ENCODE peak calls at places on chromosomes 13 and 19, in five cellular contexts. U is AG04450, Z is mucosa of descending colon, C is cardiac muscle cell, L is kidney. X is an unnamed sample.

GRCh38 chr13:26707122-26708006 is 53.2 kb downstream of the GPR12 start:
- DNase-seq in U (peak; percentile 7), Z (no peak), C (peak; percentile 71), L (no peak), X (peak; percentile 69)

GRCh38 chr19:31562916-31563626 is 213.8 kb upstream of the TSHZ3 start:
- DNase-seq in U (no peak), Z (no peak), C (no peak), L (no peak), X (no peak)

GRCh38 chr19:29503140-29503758 is 22.5 kb upstream of the VSTM2B start:
- DNase-seq in U (no peak), Z (no peak), C (no peak), L (peak; percentile 32), X (no peak)

GRCh38 chr13:43846496-43846895 is 33.0 kb downstream of the CCDC122 start:
- DNase-seq in U (peak; percentile 46), Z (no peak), C (peak; percentile 92), L (no peak), X (peak; percentile 93)

GRCh38 chr13:66138172-66138811 is 1091.8 kb downstream of the PCDH9 start:
- DNase-seq in U (no peak), Z (no peak), C (no peak), L (no peak), X (no peak)

GRCh38 chr19:14545716-14546082 is 16.3 kb downstream of the TECR start:
- DNase-seq in U (no peak), Z (no peak), C (no peak), L (no peak), X (no peak)

GRCh38 chr19:16874250-16874977 is 14.4 kb upstream of the F2RL3 start:
- DNase-seq in U (no peak), Z (no peak), C (no peak), L (no peak), X (no peak)

GRCh38 chr13:97564929-97565328 is 131.0 kb downstream of the RAP2A start:
- DNase-seq in U (no peak), Z (no peak), C (no peak), L (no peak), X (no peak)

GRCh38 chr13:70253834-70254233 is 145.6 kb upstream of the KLHL1 start:
- DNase-seq in U (no peak), Z (no peak), C (no peak), L (no peak), X (peak; percentile 4)

GRCh38 chr19:1254081-1254527 is 5.7 kb downstream of the MIDN start:
- DNase-seq in U (no peak), Z (no peak), C (no peak), L (peak; percentile 90), X (no peak)

GRCh38 chr19:2668188-2668763 is 34.2 kb downstream of the GNG7 start:
- DNase-seq in U (no peak), Z (no peak), C (no peak), L (no peak), X (no peak)

GRCh38 chr19:2251577-2252480 is 2.7 kb downstream of the AMH start:
- DNase-seq in U (no peak), Z (no peak), C (no peak), L (peak; percentile 74), X (no peak)

GRCh38 chr13:51328488-51328887 is 11.0 kb upstream of the SERPINE3 start:
- DNase-seq in U (no peak), Z (no peak), C (no peak), L (no peak), X (no peak)

GRCh38 chr13:29448124-29448685 is 147.3 kb downstream of the SLC7A1 start:
- DNase-seq in U (no peak), Z (no peak), C (no peak), L (no peak), X (no peak)

GRCh38 chr19:19459707-19460251 is 54.3 kb downstream of the GATAD2A start:
- DNase-seq in U (no peak), Z (peak; percentile 77), C (peak; percentile 58), L (peak; percentile 75), X (peak; percentile 66)

GRCh38 chr19:55641376-55642152 is 762 bp downstream of the ZNF580 start:
- DNase-seq in U (no peak), Z (no peak), C (peak; percentile 19), L (no peak), X (peak; percentile 36)

GRCh38 chr13:51614350-51614786 is 30.1 kb downstream of the WDFY2 start:
- DNase-seq in U (no peak), Z (no peak), C (no peak), L (no peak), X (no peak)

GRCh38 chr19:31612873-31613272 is 263.6 kb upstream of the TSHZ3 start:
- DNase-seq in U (no peak), Z (no peak), C (no peak), L (no peak), X (no peak)

GRCh38 chr19:1481893-1482360 is 2.9 kb upstream of the C19orf25 start:
- DNase-seq in U (no peak), Z (peak; percentile 60), C (no peak), L (no peak), X (no peak)

GRCh38 chr13:85148009-85148408 is 651.2 kb downstream of the SLITRK6 start:
- DNase-seq in U (no peak), Z (no peak), C (peak; percentile 11), L (no peak), X (peak; percentile 53)

GRCh38 chr19:14565765-14566711 is 5.8 kb downstream of the NDUFB7 start:
- DNase-seq in U (no peak), Z (no peak), C (no peak), L (no peak), X (no peak)

GRCh38 chr13:42819712-42820111 is 38.3 kb downstream of the FAM216B start:
- DNase-seq in U (no peak), Z (no peak), C (peak; percentile 47), L (no peak), X (peak; percentile 60)

GRCh38 chr19:18417250-18418033 is 1.8 kb upstream of the SSBP4 start:
- DNase-seq in U (no peak), Z (peak; percentile 88), C (peak; percentile 96), L (peak; percentile 96), X (peak; percentile 90)

GRCh38 chr13:113963376-113963775 is 10.5 kb downstream of the C13orf46 start:
- DNase-seq in U (no peak), Z (peak; percentile 28), C (no peak), L (peak; percentile 54), X (no peak)

GRCh38 chr13:68173111-68173510 is 943.0 kb upstream of the PCDH9 start:
- DNase-seq in U (no peak), Z (no peak), C (no peak), L (no peak), X (no peak)

GRCh38 chr13:21742041-21742440 is 71.2 kb downstream of the FGF9 start:
- DNase-seq in U (no peak), Z (no peak), C (no peak), L (no peak), X (no peak)

GRCh38 chr13:30763786-30764440 is 28.6 kb downstream of the ALOX5AP start:
- DNase-seq in U (no peak), Z (no peak), C (peak; percentile 30), L (no peak), X (peak; percentile 47)

GRCh38 chr19:41774515-41774980 is 19.2 kb downstream of the CEACAM6 start:
- DNase-seq in U (no peak), Z (peak; percentile 76), C (no peak), L (no peak), X (no peak)

GRCh38 chr13:71721117-71721516 is 145.9 kb downstream of the DACH1 start:
- DNase-seq in U (no peak), Z (no peak), C (no peak), L (no peak), X (no peak)

GRCh38 chr19:54364775-54365257 is at the start of gene LAIR1:
- DNase-seq in U (no peak), Z (peak; percentile 81), C (peak; percentile 22), L (peak; percentile 83), X (no peak)

GRCh38 chr19:38143847-38144246 is 80.2 kb downstream of the DPF1 start:
- DNase-seq in U (no peak), Z (no peak), C (no peak), L (no peak), X (no peak)
- TF ChIP-seq CTCF in U (peak; percentile 34), Z (no peak), C (peak; percentile 3), L (no peak), X (peak; percentile 17)

GRCh38 chr13:77857810-77858209 is 60.8 kb downstream of the EDNRB start:
- DNase-seq in U (no peak), Z (no peak), C (no peak), L (no peak), X (no peak)
- H3K4me3 ChIP-seq in U (no peak overlapping the region), Z (no peak overlapping the region), C (no peak overlapping the region), L (no peak overlapping the region), X (no peak overlapping the region)

GRCh38 chr13:110637747-110638146 is 22.4 kb downstream of the NAXD start:
- DNase-seq in U (no peak), Z (no peak), C (no peak), L (no peak), X (no peak)
- TF ChIP-seq CTCF in U (no peak), Z (no peak), C (no peak), L (no peak), X (no peak)

DNA sequence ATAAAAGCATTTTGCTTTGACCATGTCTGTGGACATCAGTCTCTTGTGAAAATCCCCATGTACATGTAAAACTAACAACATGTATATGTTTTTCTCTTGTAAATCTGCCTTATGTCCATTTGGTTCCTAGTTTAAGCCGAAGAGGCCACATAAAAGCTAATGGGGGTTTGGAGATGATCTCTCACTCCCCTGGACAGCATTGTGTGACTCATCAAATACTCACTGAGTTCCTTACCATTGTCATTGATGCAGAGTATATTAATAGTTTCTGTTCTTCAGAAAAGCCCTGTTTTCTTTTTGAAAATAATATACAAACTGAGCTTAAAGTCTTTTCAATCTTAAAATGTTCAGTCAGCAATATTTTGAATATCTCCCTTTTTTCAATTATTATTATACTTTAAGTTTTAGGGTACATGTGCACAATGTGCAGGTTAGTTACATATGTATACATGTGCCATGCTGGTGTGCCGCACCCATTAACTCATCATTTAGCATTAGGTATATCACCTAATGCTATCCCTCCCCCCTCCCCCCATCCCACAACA is 536.7 kb upstream of the HTR2A start:
- DNase-seq in U (no peak), Z (no peak), C (no peak), L (no peak), X (peak; percentile 10)
- H3K4me3 ChIP-seq in U (no peak overlapping the region), Z (no peak overlapping the region), C (no peak overlapping the region), L (no peak overlapping the region), X (no peak overlapping the region)

DNA sequence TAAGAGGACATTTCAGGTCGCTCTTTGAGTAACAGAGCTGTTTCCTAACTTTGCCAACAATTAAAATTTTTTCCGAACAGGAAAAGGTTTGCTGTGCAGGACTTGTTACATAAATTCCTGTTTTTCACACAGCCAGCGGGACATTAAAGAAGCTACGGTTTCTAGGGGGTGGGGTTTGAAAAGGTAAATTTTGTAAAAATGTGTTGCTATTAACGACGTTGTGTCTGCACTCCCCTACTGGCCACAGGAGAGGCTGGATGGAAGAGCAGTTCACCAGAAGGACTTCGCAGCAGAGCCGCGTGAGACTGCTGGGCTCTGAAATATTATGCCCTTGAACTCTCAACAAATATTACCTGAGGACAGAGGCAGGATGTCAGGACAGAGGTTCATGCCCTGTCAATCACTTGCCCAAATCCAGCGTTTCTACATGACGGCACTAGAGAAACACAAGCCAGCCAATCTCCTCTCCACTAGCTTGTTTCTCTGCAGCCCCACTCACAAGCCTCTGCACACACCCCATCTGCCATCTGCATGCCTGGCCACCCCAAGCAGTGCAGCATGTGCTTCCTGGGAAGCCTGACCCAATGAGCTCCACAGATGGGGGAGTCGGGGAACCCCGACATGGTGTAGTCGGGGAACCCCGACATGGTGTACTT is 102.0 kb downstream of the FOXO1 start:
- DNase-seq in U (no peak), Z (no peak), C (peak; percentile 49), L (no peak), X (peak; percentile 34)
- TF ChIP-seq CTCF in U (no peak), Z (no peak), C (peak; percentile 29), L (peak; percentile 16), X (peak; percentile 28)

X was measured in fibroblast of pulmonary artery.